ENCODE peak calls at places on chromosomes 11 and 22, in five cellular contexts. F is WTC11; B is activated CD8-positive, alpha-beta memory T cell treated with anti-CD3 and anti-CD28 coated beads for 48 hours; H is NCI-H1105; E is activated CD4-positive, alpha-beta T cell treated with anti-CD3 and anti-CD28 coated beads, Interleukin-2, amount 10 ng/mL, durations not matched to agents 7 days and 5 days. I is an unnamed sample.

GRCh38 chr11:83011333-83012167 is 60.1 kb downstream of the RAB30 start:
- DNase-seq in E (no peak), H (no peak), F (no peak), B (no peak), I (no peak)

GRCh38 chr11:61776561-61777075 is 15.8 kb downstream of the TMEM258 start:
- DNase-seq in H (no peak), E (peak), B (peak), F (peak), I (no peak)

GRCh38 chr11:6925636-6926207 is 504 bp upstream of the ZNF215 start:
- DNase-seq in E (no peak), F (no peak), H (no peak), B (no peak), I (no peak)

GRCh38 chr11:46451759-46452158 is 60.2 kb upstream of the CHRM4 start:
- DNase-seq in E (no peak), F (no peak), H (no peak), B (no peak), I (no peak)

GRCh38 chr11:57637626-57638004 is 12.1 kb downstream of the YPEL4 start:
- DNase-seq in E (no peak), B (no peak), F (peak), H (no peak), I (no peak)

GRCh38 chr11:57781529-57781943 is 19.9 kb downstream of the CTNND1 start:
- DNase-seq in F (peak), B (no peak), H (no peak), E (no peak), I (peak)

GRCh38 chr22:44459041-44459440 is 39.0 kb downstream of the RTL6 start:
- DNase-seq in E (no peak), H (no peak), B (no peak), F (no peak), I (no peak)

GRCh38 chr11:118017631-118018315 is 31.6 kb downstream of the IL10RA start:
- DNase-seq in B (no peak), F (no peak), E (no peak), H (no peak), I (no peak)

GRCh38 chr11:130762342-130763037 is 153.8 kb downstream of the SNX19 start:
- DNase-seq in F (no peak), B (no peak), E (no peak), H (no peak), I (no peak)

GRCh38 chr11:11661356-11662040 is 39.7 kb upstream of the GALNT18 start:
- DNase-seq in H (no peak), F (peak), B (no peak), E (no peak), I (no peak)

GRCh38 chr22:30537083-30537731 is 9.3 kb downstream of the SEC14L6 start:
- DNase-seq in F (no peak), E (no peak), H (no peak), B (no peak), I (no peak)

GRCh38 chr11:2293396-2294339 is 8.1 kb downstream of the C11orf21 start:
- DNase-seq in E (peak), H (no peak), B (no peak), F (peak), I (no peak)

GRCh38 chr11:44530413-44531115 is 34.9 kb upstream of the CD82 start:
- DNase-seq in H (no peak), F (no peak), E (peak), B (no peak), I (no peak)

GRCh38 chr11:67392182-67392715 is 463 bp downstream of the RAD9A start:
- DNase-seq in E (no peak), B (no peak), F (no peak), H (no peak), I (no peak)

GRCh38 chr11:19511413-19512183 is 201.0 kb upstream of the NAV2 start:
- DNase-seq in E (no peak), F (no peak), H (peak), B (no peak), I (peak)

GRCh38 chr11:86737752-86738151 is 62.6 kb upstream of the PRSS23 start:
- DNase-seq in E (no peak), H (no peak), F (no peak), B (no peak), I (no peak)

GRCh38 chr11:396511-396947 is 2.5 kb downstream of the PKP3 start:
- DNase-seq in F (peak), E (no peak), B (no peak), H (no peak), I (no peak)

GRCh38 chr22:41550952-41551491 is 6.8 kb upstream of the POLR3H start:
- DNase-seq in F (no peak), E (no peak), B (no peak), H (no peak), I (no peak)

GRCh38 chr11:113867843-113868503 is 7.4 kb downstream of the USP28 start:
- DNase-seq in B (no peak), H (no peak), F (no peak), E (no peak), I (no peak)